ENCODE peak calls at places on chromosomes 7 and 10, in four cellular contexts. One of them, this sample, is unnamed.

GRCh38 chr7:27459729-27460048 is 203.0 kb downstream of the HIBADH start:
- DNase-seq in GM12878: no peak
- DNase-seq in H1: no peak
- DNase-seq in HepG2: no peak
- DNase-seq in this sample: no peak

GRCh38 chr10:71086439-71087080 is 125.8 kb upstream of the UNC5B start:
- DNase-seq in HepG2: no peak
- DNase-seq in H1: peak; percentile 29
- DNase-seq in GM12878: no peak
- DNase-seq in this sample: no peak

GRCh38 chr7:35286422-35286821 is 32.5 kb upstream of the TBX20 start:
- DNase-seq in H1: no peak
- DNase-seq in GM12878: no peak
- DNase-seq in HepG2: no peak
- DNase-seq in this sample: no peak

GRCh38 chr7:140922741-140923345 is 1.9 kb downstream of the BRAF start:
- DNase-seq in H1: no peak
- DNase-seq in GM12878: no peak
- DNase-seq in HepG2: no peak
- DNase-seq in this sample: no peak

GRCh38 chr10:86068532-86069337 is 297.9 kb downstream of the GRID1 start:
- DNase-seq in HepG2: no peak
- DNase-seq in H1: no peak
- DNase-seq in GM12878: no peak
- DNase-seq in this sample: no peak

GRCh38 chr7:12635830-12636229 is 51.6 kb upstream of the ARL4A start:
- DNase-seq in H1: no peak
- DNase-seq in HepG2: no peak
- DNase-seq in GM12878: peak; percentile 32
- DNase-seq in this sample: no peak

GRCh38 chr7:85067371-85067770 is 119.5 kb downstream of the SEMA3D start:
- DNase-seq in H1: no peak
- DNase-seq in HepG2: no peak
- DNase-seq in GM12878: no peak
- DNase-seq in this sample: no peak

GRCh38 chr7:149624006-149624405 is 126.4 kb upstream of the ZNF746 start:
- DNase-seq in H1: no peak
- DNase-seq in HepG2: peak; percentile 26
- DNase-seq in GM12878: no peak
- DNase-seq in this sample: no peak

GRCh38 chr10:60678978-60679377 is 99.3 kb upstream of the CDK1 start:
- DNase-seq in HepG2: no peak
- DNase-seq in H1: no peak
- DNase-seq in GM12878: no peak
- DNase-seq in this sample: no peak

GRCh38 chr10:106608101-106608500 is 556.4 kb downstream of the SORCS1 start:
- DNase-seq in H1: no peak
- DNase-seq in HepG2: no peak
- DNase-seq in GM12878: no peak
- DNase-seq in this sample: no peak

GRCh38 chr10:66167816-66168215 is 758.0 kb upstream of the LRRTM3 start:
- DNase-seq in GM12878: no peak
- DNase-seq in H1: no peak
- DNase-seq in HepG2: no peak
- DNase-seq in this sample: no peak

GRCh38 chr7:93014410-93014809 is 103.4 kb downstream of the SAMD9 start:
- DNase-seq in GM12878: no peak
- DNase-seq in HepG2: no peak
- DNase-seq in H1: no peak
- DNase-seq in this sample: no peak
- TF ChIP-seq ZNF274 in GM12878: no peak
- TF ChIP-seq ZNF274 in HepG2: no peak
- TF ChIP-seq ZNF274 in H1: no peak
- TF ChIP-seq ZNF274 in this sample: no peak

GRCh38 chr7:122549578-122549977 is 149.3 kb downstream of the RNF133 start:
- DNase-seq in H1: no peak
- DNase-seq in GM12878: no peak
- DNase-seq in HepG2: peak; percentile 68
- DNase-seq in this sample: no peak

GRCh38 chr7:122546496-122546895 is 152.4 kb downstream of the RNF133 start:
- DNase-seq in H1: no peak
- DNase-seq in HepG2: no peak
- DNase-seq in GM12878: no peak
- DNase-seq in this sample: no peak

GRCh38 chr7:122543891-122544290 is 155.0 kb downstream of the RNF133 start:
- DNase-seq in H1: no peak
- DNase-seq in GM12878: no peak
- DNase-seq in HepG2: no peak
- DNase-seq in this sample: no peak

DNA sequence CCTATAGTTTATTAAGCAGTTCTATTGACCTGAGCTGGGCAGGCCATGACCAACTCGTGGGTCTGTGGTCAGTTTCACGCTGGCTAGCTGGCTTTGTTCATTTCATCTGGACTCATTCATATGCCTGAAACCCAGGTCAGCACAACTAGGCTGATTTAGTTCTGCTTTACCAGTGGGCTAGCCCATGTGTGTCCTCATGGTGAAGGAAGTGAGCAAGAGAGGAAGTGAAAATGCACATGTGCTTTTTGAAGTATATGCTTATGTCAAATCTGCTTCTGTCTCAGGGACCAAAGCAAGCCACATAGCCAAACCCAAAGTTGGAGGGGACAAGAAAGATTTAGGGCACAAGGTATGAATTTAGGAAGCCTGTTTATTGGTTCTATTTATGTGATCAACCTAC is 154.5 kb downstream of the RNF133 start:
- DNase-seq in H1: no peak
- DNase-seq in GM12878: peak; percentile 49
- DNase-seq in HepG2: no peak
- DNase-seq in this sample: no peak
- TF ChIP-seq YY1 in H1: no peak
- TF ChIP-seq YY1 in GM12878: no peak
- TF ChIP-seq YY1 in HepG2: no peak
- TF ChIP-seq YY1 in this sample: no peak

DNA sequence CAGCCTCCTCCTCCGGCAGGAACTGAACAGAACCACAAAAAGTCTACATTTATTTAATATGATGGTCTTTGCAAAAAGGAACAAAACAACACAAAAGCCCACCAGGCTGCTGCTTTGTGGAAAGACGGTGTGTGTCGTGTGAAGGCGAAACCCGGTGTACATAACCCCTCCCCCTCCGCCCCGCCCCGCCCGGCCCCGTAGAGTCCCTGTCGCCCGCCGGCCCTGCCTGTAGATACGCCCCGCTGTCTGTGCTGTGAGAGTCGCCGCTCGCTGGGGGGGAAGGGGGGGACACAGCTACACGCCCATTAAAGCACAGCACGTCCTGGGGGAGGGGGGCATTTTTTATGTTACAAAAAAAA is 83.3 kb downstream of the PAX2 start:
- DNase-seq in GM12878: no peak
- DNase-seq in HepG2: no peak
- DNase-seq in H1: no peak
- DNase-seq in this sample: no peak
- TF ChIP-seq SUZ12 in GM12878: no peak
- TF ChIP-seq SUZ12 in HepG2: no peak
- TF ChIP-seq SUZ12 in H1: no peak
- TF ChIP-seq SUZ12 in this sample: no peak

GRCh38 chr10:124172241-124172661 is 78.9 kb upstream of the CHST15 start:
- DNase-seq in GM12878: no peak
- DNase-seq in H1: no peak
- DNase-seq in HepG2: no peak
- DNase-seq in this sample: no peak

GRCh38 chr10:124173298-124173900 is 80.0 kb upstream of the CHST15 start:
- DNase-seq in GM12878: no peak
- DNase-seq in HepG2: no peak
- DNase-seq in H1: peak; percentile 33
- DNase-seq in this sample: no peak

GRCh38 chr10:124174071-124174566 is 80.7 kb upstream of the CHST15 start:
- DNase-seq in H1: no peak
- DNase-seq in GM12878: no peak
- DNase-seq in HepG2: no peak
- DNase-seq in this sample: no peak

GRCh38 chr10:124168991-124169826 is 75.8 kb upstream of the CHST15 start:
- DNase-seq in H1: no peak
- DNase-seq in GM12878: no peak
- DNase-seq in HepG2: no peak
- DNase-seq in this sample: no peak

DNA sequence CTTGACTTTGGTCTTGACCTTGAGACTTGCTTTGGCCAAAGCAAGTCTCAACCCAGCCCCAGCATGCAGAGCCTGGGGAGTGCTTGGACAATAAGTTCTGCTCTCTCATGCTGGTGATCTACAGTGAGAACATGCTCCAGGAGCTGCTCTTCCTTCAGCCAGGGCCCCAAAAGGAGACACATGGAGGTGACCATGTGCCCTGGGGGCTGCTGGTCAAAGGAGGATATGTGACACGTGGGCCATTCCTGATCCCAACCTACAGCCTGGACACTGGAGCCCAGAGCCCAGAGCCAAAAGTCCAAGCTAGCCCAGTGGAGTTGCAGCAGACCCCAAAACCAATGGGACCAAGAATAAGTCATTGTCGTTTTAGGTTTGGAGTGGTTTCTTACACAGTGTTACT is 78.2 kb upstream of the CHST15 start:
- DNase-seq in GM12878: no peak
- DNase-seq in H1: peak; percentile 10
- DNase-seq in HepG2: no peak
- DNase-seq in this sample: no peak
- TF ChIP-seq ZNF274 in GM12878: no peak
- TF ChIP-seq ZNF274 in H1: no peak
- TF ChIP-seq ZNF274 in HepG2: no peak
- TF ChIP-seq ZNF274 in this sample: no peak

DNA sequence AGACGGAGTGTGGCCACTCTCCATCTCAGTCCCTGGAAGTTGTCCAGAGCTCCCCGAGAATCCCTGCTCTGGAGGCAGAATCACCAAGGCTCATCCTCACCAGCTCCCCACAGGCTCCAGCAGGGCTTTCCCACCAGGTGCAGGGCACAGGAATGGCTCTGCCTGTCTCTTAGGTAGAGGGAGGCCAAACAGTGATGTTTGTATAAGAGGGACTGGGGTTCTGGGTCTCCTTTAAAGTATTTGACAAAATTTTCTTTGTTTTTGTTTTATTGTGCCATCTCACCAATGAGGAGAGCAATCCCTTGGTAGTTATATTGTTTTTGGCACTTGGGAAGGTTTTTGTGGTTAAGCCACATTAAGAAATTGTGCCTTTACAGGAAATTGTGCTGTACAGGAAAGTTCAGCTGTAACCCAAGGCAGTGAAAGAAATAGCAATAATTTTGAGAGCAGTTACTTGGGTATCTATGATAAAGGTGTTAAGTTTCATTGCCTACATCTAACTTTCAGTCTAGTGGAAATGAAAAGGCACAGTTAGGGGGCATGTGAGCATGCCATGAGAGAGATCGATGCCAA is 219.3 kb upstream of the PRSS58 start:
- DNase-seq in H1: no peak
- DNase-seq in GM12878: no peak
- DNase-seq in HepG2: no peak
- DNase-seq in this sample: no peak
- TF ChIP-seq YY1 in H1: no peak
- TF ChIP-seq YY1 in GM12878: no peak
- TF ChIP-seq YY1 in HepG2: no peak
- TF ChIP-seq YY1 in this sample: no peak

GRCh38 chr10:26612151-26612915 is 85.2 kb upstream of the PDSS1 start:
- DNase-seq in GM12878: no peak
- DNase-seq in H1: no peak
- DNase-seq in HepG2: no peak
- DNase-seq in this sample: no peak
- TF ChIP-seq SUZ12 in GM12878: no peak
- TF ChIP-seq SUZ12 in H1: no peak
- TF ChIP-seq SUZ12 in HepG2: no peak
- TF ChIP-seq SUZ12 in this sample: no peak

GRCh38 chr10:121822724-121823123 is 105.1 kb downstream of the ATE1 start:
- DNase-seq in GM12878: no peak
- DNase-seq in HepG2: no peak
- DNase-seq in H1: no peak
- DNase-seq in this sample: no peak

GRCh38 chr10:121819049-121819448 is 108.8 kb downstream of the ATE1 start:
- DNase-seq in H1: no peak
- DNase-seq in HepG2: no peak
- DNase-seq in GM12878: no peak
- DNase-seq in this sample: no peak

GRCh38 chr10:121822180-121822579 is 105.7 kb downstream of the ATE1 start:
- DNase-seq in H1: no peak
- DNase-seq in HepG2: no peak
- DNase-seq in GM12878: no peak
- DNase-seq in this sample: no peak

GRCh38 chr10:121828045-121828444 is 99.8 kb downstream of the ATE1 start:
- DNase-seq in HepG2: no peak
- DNase-seq in H1: no peak
- DNase-seq in GM12878: no peak
- DNase-seq in this sample: no peak

GRCh38 chr10:121823993-121824463 is 103.8 kb downstream of the ATE1 start:
- DNase-seq in HepG2: peak; percentile 44
- DNase-seq in H1: no peak
- DNase-seq in GM12878: no peak
- DNase-seq in this sample: peak; percentile 5
- TF ChIP-seq ZNF274 in HepG2: no peak
- TF ChIP-seq ZNF274 in H1: no peak
- TF ChIP-seq ZNF274 in GM12878: no peak
- TF ChIP-seq ZNF274 in this sample: no peak

This sample was measured in NT2/D1.